ENCODE peak calls at places on chromosomes 11 and 22, in ten cellular contexts. Z is HS-27A; B is T-cell; X is amygdala; I is LHCN-M2; T is GDM1; S is NCI-H1092 treated with DMSO at 0.1 percent for 48 hours; V is stimulated activated CD4-positive, alpha-beta T cell treated with anti-CD3 and anti-CD28 coated beads, Interleukin-1b, Interleukin-23, amount 100 ng/mL, for 1 hour; N is endothelial cell; R is BJ. P is an unnamed sample.

GRCh38 chr11:26442131-26442530 is 110.2 kb downstream of the ANO3 start:
- DNase-seq in Z (no peak), B (no peak), X (no peak), I (no peak), T (no peak), S (no peak), V (no peak), N (no peak), R (peak; percentile 61), P (no peak)

GRCh38 chr11:1786466-1786865 is 22.7 kb upstream of the CTSD start:
- DNase-seq in Z (no peak), B (no peak), X (no peak), I (no peak), T (no peak), S (no peak), V (no peak), N (no peak), R (no peak), P (no peak)

GRCh38 chr11:112525270-112525669 is 264.6 kb upstream of the PLET1 start:
- DNase-seq in Z (no peak), B (no peak), X (no peak), I (peak; percentile 39), T (no peak), S (no peak), V (no peak), N (no peak), R (no peak), P (no peak)

GRCh38 chr22:41501209-41501608 is 32.3 kb downstream of the ACO2 start:
- DNase-seq in Z (no peak), B (no peak), X (no peak), I (peak; percentile 21), T (peak; percentile 13), S (no peak), V (no peak), N (no peak), R (no peak), P (no peak)

GRCh38 chr11:122025757-122026156 is 90.3 kb downstream of the BLID start:
- DNase-seq in Z (no peak), B (no peak), X (no peak), I (no peak), T (no peak), S (no peak), V (no peak), N (no peak), R (no peak), P (no peak)

GRCh38 chr11:59283311-59283710 is 70.6 kb upstream of the MPEG1 start:
- DNase-seq in Z (no peak), B (no peak), X (no peak), I (no peak), T (no peak), S (no peak), V (no peak), N (no peak), R (no peak), P (no peak)

GRCh38 chr22:31504282-31504681 is 7.9 kb downstream of the SFI1 start:
- DNase-seq in Z (no peak), B (no peak), X (no peak), I (no peak), T (no peak), S (no peak), V (no peak), N (no peak), R (peak; percentile 19), P (no peak)

GRCh38 chr11:69500285-69501120 is 19.0 kb downstream of the LINC01488 start:
- DNase-seq in Z (no peak), B (no peak), X (no peak), I (peak; percentile 19), T (no peak), S (no peak), V (no peak), N (no peak), R (no peak), P (no peak)

GRCh38 chr22:44403166-44403565 is 90.4 kb upstream of the SHISAL1 start:
- DNase-seq in Z (no peak), B (no peak), X (no peak), I (no peak), T (no peak), S (no peak), V (no peak), N (no peak), R (no peak), P (no peak)

P was measured in frontal cortex.